ENCODE peak calls at places on chromosomes 13 and 19, in four cellular contexts. A, W, G and N are unnamed samples.

GRCh38 chr13:109497917-109498316 is 288.5 kb downstream of the IRS2 start:
- DNase-seq in G (no peak), A (no peak), W (no peak), N (no peak)

GRCh38 chr13:96982672-96983071 is 11.6 kb downstream of the OXGR1 start:
- DNase-seq in W (no peak), A (no peak), G (no peak), N (no peak)

GRCh38 chr19:1856698-1857603 is 6.4 kb downstream of the KLF16 start:
- DNase-seq in A (peak), W (peak), G (no peak), N (no peak)

GRCh38 chr19:49073514-49074378 is 1.2 kb upstream of the KCNA7 start:
- DNase-seq in G (no peak), W (peak), A (peak), N (peak)

GRCh38 chr13:27607125-27607524 is 13.2 kb downstream of the LNX2 start:
- DNase-seq in G (no peak), A (peak), W (no peak), N (no peak)

GRCh38 chr13:91369432-91369831 is 21.9 kb downstream of the MIR17HG start:
- DNase-seq in W (no peak), A (no peak), G (no peak), N (no peak)

GRCh38 chr19:16342002-16342715 is 17.5 kb downstream of the KLF2 start:
- DNase-seq in A (no peak), G (peak), W (no peak), N (no peak)

GRCh38 chr13:62706035-62706434 is 1290.4 kb upstream of the PCDH20 start:
- DNase-seq in A (no peak), G (no peak), W (no peak), N (no peak)

GRCh38 chr19:46373573-46374359 is 26.9 kb downstream of the PPP5C start:
- DNase-seq in W (no peak), G (no peak), A (no peak), N (no peak)

GRCh38 chr13:52638929-52639328 is 3.3 kb upstream of the HNRNPA1L2 start:
- DNase-seq in W (no peak), G (no peak), A (no peak), N (no peak)

GRCh38 chr19:18650468-18651001 is 13.7 kb downstream of the KLHL26 start:
- DNase-seq in A (no peak), W (peak), G (no peak), N (no peak)

GRCh38 chr19:33678796-33679195 is 57.0 kb downstream of the CHST8 start:
- DNase-seq in G (no peak), A (no peak), W (no peak), N (no peak)

GRCh38 chr13:95784161-95784880 is 107.4 kb downstream of the DNAJC3 start:
- DNase-seq in W (no peak), G (no peak), A (peak), N (no peak)

DNA sequence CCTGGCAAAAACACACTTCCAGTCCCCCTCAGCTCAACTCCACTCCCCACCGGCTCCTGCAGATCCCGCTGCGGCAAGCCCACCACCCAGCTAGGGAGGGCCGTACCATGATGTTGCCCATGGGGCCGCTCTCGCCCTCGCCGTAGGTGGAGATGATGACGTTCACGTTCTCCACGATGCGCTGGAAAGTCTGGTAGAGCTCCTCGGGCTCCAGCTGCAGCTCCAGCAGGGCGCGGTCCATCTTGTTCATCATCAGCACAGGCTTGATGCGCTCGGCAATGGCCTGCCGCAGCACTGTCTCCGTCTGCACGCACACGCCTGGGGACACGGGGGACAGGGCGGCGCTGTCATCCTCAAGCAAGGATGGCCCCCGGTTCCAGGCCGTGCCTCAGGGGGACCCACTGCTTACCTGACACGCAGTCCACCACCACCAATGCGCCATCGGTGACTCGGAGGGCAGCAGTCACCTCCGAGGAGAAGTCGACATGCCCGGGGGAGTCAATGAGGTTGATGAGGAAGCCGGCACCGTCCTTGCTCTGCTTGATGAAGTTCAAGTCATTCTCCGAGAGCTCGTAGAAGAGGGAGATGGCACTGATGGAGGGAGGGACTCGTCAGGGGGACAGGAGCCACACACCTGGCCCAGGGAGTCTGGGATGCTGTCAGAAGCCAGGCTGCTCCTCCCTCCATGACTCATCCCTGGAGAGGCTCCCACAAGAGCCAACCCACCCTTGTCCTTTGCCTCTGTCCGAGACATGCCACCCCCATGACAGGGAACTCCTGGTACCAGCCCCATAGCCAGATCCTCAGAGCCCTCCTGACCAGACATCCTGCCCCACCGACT is 2.3 kb downstream of the EEF2 start:
- DNase-seq in A (peak), W (peak), G (no peak), N (no peak)
- TF ChIP-seq TARDBP in A (no peak), W (no peak), G (no peak), N (no peak)

GRCh38 chr13:44726214-44726613 is 150.1 kb upstream of the TSC22D1 start:
- DNase-seq in G (no peak), W (no peak), A (no peak), N (no peak)
- TF ChIP-seq FOXM1 in G (no peak), W (no peak), A (no peak), N (no peak)

GRCh38 chr19:5880604-5881078 is 10.3 kb upstream of the FUT5 start:
- DNase-seq in G (no peak), A (peak), W (no peak), N (no peak)
- TF ChIP-seq TARDBP in G (no peak), A (peak), W (no peak), N (no peak)

GRCh38 chr13:50618206-50618605 is 225.3 kb downstream of the DLEU7 start:
- DNase-seq in A (no peak), G (no peak), W (no peak), N (no peak)

GRCh38 chr13:50615234-50615633 is 228.3 kb downstream of the DLEU7 start:
- DNase-seq in G (no peak), W (no peak), A (no peak), N (no peak)

GRCh38 chr13:50616101-50616500 is 227.4 kb downstream of the DLEU7 start:
- DNase-seq in A (no peak), G (no peak), W (no peak), N (no peak)

GRCh38 chr13:50613356-50613831 is 230.1 kb downstream of the DLEU7 start:
- DNase-seq in G (no peak), A (no peak), W (peak), N (no peak)

GRCh38 chr13:50617134-50617721 is 226.3 kb downstream of the DLEU7 start:
- DNase-seq in A (no peak), W (no peak), G (no peak), N (no peak)
- TF ChIP-seq FOXM1 in A (no peak), W (no peak), G (no peak), N (no peak)

GRCh38 chr13:83895994-83896580 is 13.8 kb upstream of the SLITRK1 start:
- DNase-seq in A (no peak), W (no peak), G (no peak), N (no peak)
- TF ChIP-seq TARDBP in A (no peak), W (no peak), G (no peak), N (no peak)